ENCODE peak calls at places on chromosomes 16 and 17, in five cellular contexts. One of them, this sample, is unnamed.

GRCh38 chr17:70968302-70968701 is 799.0 kb downstream of the KCNJ2 start:
- DNase-seq in K562: no peak
- DNase-seq in H1: no peak
- DNase-seq in GM12878: no peak
- DNase-seq in HepG2: no peak
- DNase-seq in this sample: no peak

GRCh38 chr16:77794586-77794985 is 6.2 kb downstream of the VAT1L start:
- DNase-seq in K562: no peak
- DNase-seq in H1: no peak
- DNase-seq in GM12878: no peak
- DNase-seq in HepG2: no peak
- DNase-seq in this sample: no peak

GRCh38 chr17:76240461-76241204 is at the start of gene RNF157:
- DNase-seq in K562: peak
- DNase-seq in H1: peak
- DNase-seq in GM12878: no peak
- DNase-seq in HepG2: peak
- DNase-seq in this sample: peak

GRCh38 chr17:1491406-1492248 is 859 bp downstream of the MYO1C start:
- DNase-seq in K562: peak
- DNase-seq in H1: peak
- DNase-seq in GM12878: no peak
- DNase-seq in HepG2: no peak
- DNase-seq in this sample: peak

GRCh38 chr17:70483624-70484023 is 314.3 kb downstream of the KCNJ2 start:
- DNase-seq in K562: no peak
- DNase-seq in H1: no peak
- DNase-seq in GM12878: no peak
- DNase-seq in HepG2: no peak
- DNase-seq in this sample: no peak

GRCh38 chr16:67278773-67279295 is 498 bp upstream of the PLEKHG4 start:
- DNase-seq in K562: peak
- DNase-seq in H1: peak
- DNase-seq in GM12878: no peak
- DNase-seq in HepG2: no peak
- DNase-seq in this sample: peak

GRCh38 chr16:2535644-2536021 is 2.2 kb upstream of the PDPK1 start:
- DNase-seq in K562: no peak
- DNase-seq in H1: no peak
- DNase-seq in GM12878: no peak
- DNase-seq in HepG2: no peak
- DNase-seq in this sample: no peak

GRCh38 chr16:70482624-70483023 is 28.2 kb downstream of the FCSK start:
- DNase-seq in K562: no peak
- DNase-seq in H1: no peak
- DNase-seq in GM12878: no peak
- DNase-seq in HepG2: no peak
- DNase-seq in this sample: no peak

GRCh38 chr17:7650509-7651096 is at the start of gene ATP1B2:
- DNase-seq in K562: peak
- DNase-seq in H1: peak
- DNase-seq in GM12878: no peak
- DNase-seq in HepG2: peak
- DNase-seq in this sample: peak

GRCh38 chr17:17868637-17869522 is 32.1 kb upstream of the SREBF1 start:
- DNase-seq in K562: no peak
- DNase-seq in H1: no peak
- DNase-seq in GM12878: no peak
- DNase-seq in HepG2: no peak
- DNase-seq in this sample: peak

GRCh38 chr17:45022655-45023339 is 28.6 kb downstream of the DCAKD start:
- DNase-seq in K562: no peak
- DNase-seq in H1: no peak
- DNase-seq in GM12878: peak
- DNase-seq in HepG2: no peak
- DNase-seq in this sample: no peak

GRCh38 chr16:68369697-68370096 is 58.9 kb downstream of the PRMT7 start:
- DNase-seq in K562: no peak
- DNase-seq in H1: no peak
- DNase-seq in GM12878: peak
- DNase-seq in HepG2: no peak
- DNase-seq in this sample: no peak

GRCh38 chr16:72877374-72878028 is 170.4 kb downstream of the ZFHX3 start:
- DNase-seq in K562: no peak
- DNase-seq in H1: no peak
- DNase-seq in GM12878: no peak
- DNase-seq in HepG2: peak
- DNase-seq in this sample: no peak

GRCh38 chr17:27473190-27473747 is 17.0 kb downstream of the KSR1 start:
- DNase-seq in K562: no peak
- DNase-seq in H1: no peak
- DNase-seq in GM12878: no peak
- DNase-seq in HepG2: no peak
- DNase-seq in this sample: no peak

GRCh38 chr17:27552467-27552779 is 78.6 kb upstream of the LGALS9 start:
- DNase-seq in K562: no peak
- DNase-seq in H1: no peak
- DNase-seq in GM12878: no peak
- DNase-seq in HepG2: peak
- DNase-seq in this sample: no peak

GRCh38 chr17:65698381-65699061 is 137.1 kb upstream of the AXIN2 start:
- DNase-seq in K562: no peak
- DNase-seq in H1: no peak
- DNase-seq in GM12878: no peak
- DNase-seq in HepG2: peak
- DNase-seq in this sample: peak

GRCh38 chr16:56354016-56354415 is 71.3 kb downstream of the AMFR start:
- DNase-seq in K562: no peak
- DNase-seq in H1: no peak
- DNase-seq in GM12878: no peak
- DNase-seq in HepG2: no peak
- DNase-seq in this sample: no peak

GRCh38 chr16:81450783-81451491 is 6.3 kb downstream of the CMIP start:
- DNase-seq in K562: no peak
- DNase-seq in H1: no peak
- DNase-seq in GM12878: no peak
- DNase-seq in HepG2: no peak
- DNase-seq in this sample: no peak

GRCh38 chr17:38564869-38565268 is 40.9 kb downstream of the SRCIN1 start:
- DNase-seq in K562: peak
- DNase-seq in H1: no peak
- DNase-seq in GM12878: no peak
- DNase-seq in HepG2: no peak
- DNase-seq in this sample: peak

GRCh38 chr16:70737377-70738082 is 51.7 kb upstream of the MTSS2 start:
- DNase-seq in K562: no peak
- DNase-seq in H1: no peak
- DNase-seq in GM12878: peak
- DNase-seq in HepG2: no peak
- DNase-seq in this sample: no peak

GRCh38 chr16:28029387-28030002 is 34.0 kb downstream of the GSG1L start:
- DNase-seq in K562: no peak
- DNase-seq in H1: no peak
- DNase-seq in GM12878: no peak
- DNase-seq in HepG2: no peak
- DNase-seq in this sample: no peak

GRCh38 chr17:68906638-68907037 is 48.6 kb downstream of the ABCA8 start:
- DNase-seq in K562: peak
- DNase-seq in H1: no peak
- DNase-seq in GM12878: no peak
- DNase-seq in HepG2: peak
- DNase-seq in this sample: peak

DNA sequence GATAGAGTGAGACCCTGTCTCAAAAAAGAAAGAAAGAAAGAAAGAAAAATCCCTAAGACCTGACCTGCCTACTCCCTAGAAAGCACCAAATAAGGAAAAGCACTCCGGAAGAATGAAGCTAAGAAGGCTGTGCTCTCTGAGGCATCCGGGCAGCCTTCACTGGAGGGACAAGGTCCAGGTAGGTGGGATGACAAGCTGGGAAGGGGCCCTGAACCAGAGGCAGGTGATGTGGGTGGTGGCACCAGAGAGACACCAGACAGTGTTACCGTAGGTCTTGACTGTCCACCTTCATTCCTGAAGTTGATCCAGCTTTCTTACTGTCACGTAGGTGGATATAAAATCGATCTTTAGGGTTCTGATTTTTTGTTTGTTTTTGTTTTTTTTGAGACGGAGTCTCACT is 26.3 kb downstream of the SMTNL2 start:
- DNase-seq in K562: no peak
- DNase-seq in H1: no peak
- DNase-seq in GM12878: no peak
- DNase-seq in HepG2: no peak
- DNase-seq in this sample: no peak
- TF ChIP-seq CREB1 in K562: no peak
- TF ChIP-seq CREB1 in H1: no peak
- TF ChIP-seq CREB1 in GM12878: no peak
- TF ChIP-seq CREB1 in HepG2: no peak
- TF ChIP-seq CREB1 in this sample: no peak

GRCh38 chr17:78857266-78857665 is 16.7 kb upstream of the USP36 start:
- DNase-seq in K562: no peak
- DNase-seq in H1: no peak
- DNase-seq in GM12878: no peak
- DNase-seq in HepG2: no peak
- DNase-seq in this sample: no peak

GRCh38 chr17:78862073-78863023 is 21.7 kb upstream of the USP36 start:
- DNase-seq in K562: peak
- DNase-seq in H1: no peak
- DNase-seq in GM12878: no peak
- DNase-seq in HepG2: peak
- DNase-seq in this sample: no peak

GRCh38 chr17:78859051-78859450 is 18.4 kb upstream of the USP36 start:
- DNase-seq in K562: no peak
- DNase-seq in H1: no peak
- DNase-seq in GM12878: no peak
- DNase-seq in HepG2: no peak
- DNase-seq in this sample: no peak

GRCh38 chr17:78864117-78864516 is 23.5 kb upstream of the USP36 start:
- DNase-seq in K562: no peak
- DNase-seq in H1: no peak
- DNase-seq in GM12878: no peak
- DNase-seq in HepG2: no peak
- DNase-seq in this sample: no peak

DNA sequence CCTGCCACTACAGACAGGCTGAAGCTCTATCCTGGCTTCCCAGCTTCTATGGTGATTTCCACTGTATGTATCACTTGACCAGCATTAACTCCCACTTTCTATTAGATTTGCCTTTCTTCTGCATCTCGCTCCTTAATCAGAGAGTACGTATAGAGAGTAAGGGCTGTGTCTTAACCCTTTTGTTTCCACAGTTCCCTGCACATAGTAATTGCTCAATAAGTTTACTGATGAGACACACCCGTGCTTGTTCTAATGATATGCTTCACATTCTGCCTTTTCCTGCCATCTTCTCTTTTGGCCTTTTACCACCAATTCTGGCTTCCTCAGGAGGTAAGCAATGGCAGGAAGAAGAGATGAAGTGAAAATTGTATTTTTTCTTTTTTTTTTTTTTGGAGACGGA is 20.6 kb upstream of the USP36 start:
- DNase-seq in K562: no peak
- DNase-seq in H1: no peak
- DNase-seq in GM12878: no peak
- DNase-seq in HepG2: no peak
- DNase-seq in this sample: no peak
- H3K27ac ChIP-seq in K562: no peak
- H3K27ac ChIP-seq in H1: no peak
- H3K27ac ChIP-seq in GM12878: no peak
- H3K27ac ChIP-seq in HepG2: no peak
- H3K27ac ChIP-seq in this sample: no peak

DNA sequence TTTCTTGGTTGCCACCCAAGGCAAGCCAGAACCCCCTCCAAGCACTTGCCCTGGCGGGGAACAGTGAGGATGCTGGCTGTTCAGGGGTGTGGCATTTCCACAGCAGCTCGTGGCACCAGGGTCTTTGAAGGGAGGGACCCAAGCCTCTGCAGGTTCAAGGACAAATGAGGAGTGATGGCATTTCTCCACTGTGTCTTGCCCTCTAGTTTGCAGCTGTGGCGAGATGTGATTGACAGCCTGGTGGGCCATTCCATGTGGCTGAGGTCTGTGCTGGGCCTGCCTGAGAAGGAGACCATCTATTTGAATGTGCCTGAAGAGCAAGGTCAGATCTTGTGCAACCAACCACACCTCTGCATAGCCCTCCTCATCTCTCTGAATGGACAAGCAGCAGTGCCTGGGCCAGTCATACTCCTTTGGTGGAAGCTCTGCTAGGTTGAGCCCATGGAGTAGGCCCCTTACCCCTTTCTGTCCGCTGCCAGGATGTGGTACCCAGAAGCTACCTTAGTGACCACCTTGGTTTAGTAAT is 4.5 kb upstream of the EPN3 start:
- DNase-seq in K562: no peak
- DNase-seq in H1: no peak
- DNase-seq in GM12878: no peak
- DNase-seq in HepG2: no peak
- DNase-seq in this sample: no peak
- TF ChIP-seq CREB1 in K562: no peak
- TF ChIP-seq CREB1 in H1: no peak
- TF ChIP-seq CREB1 in GM12878: no peak
- TF ChIP-seq CREB1 in HepG2: no peak
- TF ChIP-seq CREB1 in this sample: no peak

GRCh38 chr17:57902117-57902799 is 52.4 kb upstream of the MRPS23 start:
- DNase-seq in K562: no peak
- DNase-seq in H1: no peak
- DNase-seq in GM12878: peak
- DNase-seq in HepG2: no peak
- DNase-seq in this sample: no peak

GRCh38 chr17:57900991-57901743 is 51.3 kb upstream of the MRPS23 start:
- DNase-seq in K562: no peak
- DNase-seq in H1: no peak
- DNase-seq in GM12878: no peak
- DNase-seq in HepG2: no peak
- DNase-seq in this sample: no peak

GRCh38 chr17:57905875-57906455 is 49.2 kb downstream of the CUEDC1 start:
- DNase-seq in K562: no peak
- DNase-seq in H1: no peak
- DNase-seq in GM12878: peak
- DNase-seq in HepG2: no peak
- DNase-seq in this sample: no peak

GRCh38 chr17:57902800-57903759 is 52.1 kb downstream of the CUEDC1 start:
- DNase-seq in K562: no peak
- DNase-seq in H1: no peak
- DNase-seq in GM12878: peak
- DNase-seq in HepG2: peak
- DNase-seq in this sample: no peak

GRCh38 chr17:57903961-57904360 is 51.3 kb downstream of the CUEDC1 start:
- DNase-seq in K562: no peak
- DNase-seq in H1: no peak
- DNase-seq in GM12878: no peak
- DNase-seq in HepG2: no peak
- DNase-seq in this sample: no peak
- H3K27ac ChIP-seq in K562: no peak
- H3K27ac ChIP-seq in H1: no peak
- H3K27ac ChIP-seq in GM12878: peak
- H3K27ac ChIP-seq in HepG2: peak
- H3K27ac ChIP-seq in this sample: no peak

GRCh38 chr16:83420206-83420760 is 387.5 kb upstream of the HSBP1 start:
- DNase-seq in K562: peak
- DNase-seq in H1: no peak
- DNase-seq in GM12878: no peak
- DNase-seq in HepG2: peak
- DNase-seq in this sample: peak
- TF ChIP-seq CREB1 in K562: no peak
- TF ChIP-seq CREB1 in H1: no peak
- TF ChIP-seq CREB1 in GM12878: no peak
- TF ChIP-seq CREB1 in HepG2: no peak
- TF ChIP-seq CREB1 in this sample: no peak

This sample was measured in GM23338.